ENCODE peak calls at places on chromosomes 2 and 18, in seven cellular contexts. P is left ventricle myocardium inferior; K is CD8-positive, alpha-beta T cell; B is GM12865; Y is ovary; J is adrenal gland; U is glutamatergic neuron. Q is an unnamed sample.

GRCh38 chr2:240638517-240639160 is 13.4 kb downstream of the GPR35 start:
- DNase-seq in P (peak), K (peak), B (no peak), Y (peak), J (no peak), U (no peak), Q (no peak)

GRCh38 chr2:53475320-53475719 is 292.3 kb upstream of the CHAC2 start:
- DNase-seq in P (no peak), K (no peak), B (no peak), Y (no peak), J (no peak), U (no peak), Q (no peak)

GRCh38 chr2:94956797-94957391 is 68.6 kb upstream of the MAL start:
- DNase-seq in P (no peak), K (no peak), B (peak), Y (no peak), J (peak), U (peak), Q (no peak)

GRCh38 chr2:191629001-191629453 is 48.9 kb upstream of the NABP1 start:
- DNase-seq in P (no peak), K (no peak), B (no peak), Y (no peak), J (no peak), U (no peak), Q (no peak)

GRCh38 chr2:157771234-157771633 is 104.9 kb downstream of the ACVR1 start:
- DNase-seq in P (no peak), K (no peak), B (no peak), Y (no peak), J (no peak), U (no peak), Q (no peak)

GRCh38 chr2:16487686-16488085 is 177.9 kb downstream of the CYRIA start:
- DNase-seq in P (no peak), K (no peak), B (peak), Y (no peak), J (peak), U (no peak), Q (no peak)

GRCh38 chr18:61771861-61772260 is 120.9 kb downstream of the RNF152 start:
- DNase-seq in P (no peak), K (no peak), B (peak), Y (no peak), J (no peak), U (no peak), Q (no peak)

GRCh38 chr2:227402321-227402720 is 14.6 kb upstream of the SCYGR1 start:
- DNase-seq in P (no peak), K (no peak), B (no peak), Y (no peak), J (no peak), U (no peak), Q (no peak)

GRCh38 chr2:179123272-179123662 is 73.3 kb upstream of the CCDC141 start:
- DNase-seq in P (no peak), K (no peak), B (no peak), Y (no peak), J (no peak), U (no peak), Q (no peak)

GRCh38 chr2:50395510-50396300 is 636.2 kb downstream of the NRXN1 start:
- DNase-seq in P (no peak), K (no peak), B (peak), Y (no peak), J (no peak), U (no peak), Q (no peak)

GRCh38 chr2:54866179-54866578 is 142.7 kb downstream of the EML6 start:
- DNase-seq in P (no peak), K (no peak), B (no peak), Y (no peak), J (no peak), U (no peak), Q (no peak)

GRCh38 chr2:148909114-148909513 is 34.1 kb downstream of the KIF5C start:
- DNase-seq in P (no peak), K (no peak), B (no peak), Y (no peak), J (peak), U (no peak), Q (no peak)

GRCh38 chr2:65458999-65459398 is 26.6 kb upstream of the SPRED2 start:
- DNase-seq in P (no peak), K (no peak), B (no peak), Y (no peak), J (no peak), U (no peak), Q (no peak)

GRCh38 chr2:122635649-122636496 is 880.4 kb downstream of the TSN start:
- DNase-seq in P (no peak), K (no peak), B (no peak), Y (no peak), J (no peak), U (no peak), Q (no peak)

GRCh38 chr2:127254386-127254981 is 34.4 kb upstream of the CYP27C1 start:
- DNase-seq in P (no peak), K (no peak), B (no peak), Y (no peak), J (no peak), U (no peak), Q (no peak)

GRCh38 chr18:21241224-21242131 is 554 bp upstream of the GREB1L start:
- DNase-seq in P (no peak), K (no peak), B (no peak), Y (peak), J (no peak), U (peak), Q (peak)

GRCh38 chr18:35334821-35335220 is 9.4 kb downstream of the ZNF24 start:
- DNase-seq in P (no peak), K (no peak), B (no peak), Y (no peak), J (no peak), U (no peak), Q (no peak)

GRCh38 chr2:45241061-45241561 is 231.9 kb upstream of the SIX2 start:
- DNase-seq in P (no peak), K (no peak), B (no peak), Y (no peak), J (no peak), U (no peak), Q (no peak)

GRCh38 chr2:74894261-74895030 is 60.5 kb downstream of the HK2 start:
- DNase-seq in P (no peak), K (no peak), B (no peak), Y (no peak), J (no peak), U (no peak), Q (no peak)

GRCh38 chr2:86603892-86604291 is 19.8 kb downstream of the RNF103 start:
- DNase-seq in P (no peak), K (no peak), B (no peak), Y (no peak), J (no peak), U (no peak), Q (no peak)

GRCh38 chr2:12321017-12321641 is 395.6 kb upstream of the TRIB2 start:
- DNase-seq in P (peak), K (no peak), B (no peak), Y (peak), J (peak), U (no peak), Q (no peak)

GRCh38 chr2:233799087-233799665 is 21.0 kb downstream of the MROH2A start:
- DNase-seq in P (no peak), K (peak), B (no peak), Y (no peak), J (no peak), U (no peak), Q (no peak)

GRCh38 chr2:237438082-237438925 is 24.3 kb upstream of the COL6A3 start:
- DNase-seq in P (no peak), K (no peak), B (peak), Y (no peak), J (no peak), U (no peak), Q (no peak)

GRCh38 chr2:112718862-112719370 is 1.9 kb upstream of the NT5DC4 start:
- DNase-seq in P (no peak), K (no peak), B (no peak), Y (no peak), J (no peak), U (no peak), Q (no peak)

GRCh38 chr2:181682795-181683517 is 2.6 kb upstream of the NEUROD1 start:
- DNase-seq in P (no peak), K (no peak), B (no peak), Y (no peak), J (no peak), U (peak), Q (no peak)

GRCh38 chr2:42961385-42961800 is 169.0 kb upstream of the HAAO start:
- DNase-seq in P (peak), K (no peak), B (no peak), Y (peak), J (peak), U (no peak), Q (no peak)

GRCh38 chr2:177721087-177721486 is 328.5 kb downstream of the AGPS start:
- DNase-seq in P (no peak), K (no peak), B (no peak), Y (no peak), J (no peak), U (no peak), Q (no peak)

GRCh38 chr2:220787251-220787650 is 784.9 kb downstream of the EPHA4 start:
- DNase-seq in P (no peak), K (no peak), B (no peak), Y (no peak), J (no peak), U (no peak), Q (no peak)

GRCh38 chr2:20145497-20146193 is 79.3 kb downstream of the SDC1 start:
- DNase-seq in P (no peak), K (no peak), B (peak), Y (no peak), J (no peak), U (no peak), Q (no peak)

GRCh38 chr2:230870544-230871360 is 6.0 kb downstream of the ITM2C start:
- DNase-seq in P (no peak), K (no peak), B (no peak), Y (no peak), J (no peak), U (no peak), Q (no peak)

GRCh38 chr2:219775506-219775905 is 148.1 kb downstream of the SLC4A3 start:
- DNase-seq in P (no peak), K (no peak), B (no peak), Y (no peak), J (no peak), U (no peak), Q (no peak)

GRCh38 chr2:204260906-204261305 is 284.4 kb upstream of the PARD3B start:
- DNase-seq in P (no peak), K (no peak), B (no peak), Y (no peak), J (no peak), U (no peak), Q (peak)

GRCh38 chr18:63451774-63452173 is 25.0 kb upstream of the SERPINB5 start:
- DNase-seq in P (no peak), K (no peak), B (no peak), Y (no peak), J (no peak), U (no peak), Q (no peak)

GRCh38 chr2:233063269-233063975 is 3.3 kb downstream of the INPP5D start:
- DNase-seq in P (no peak), K (no peak), B (peak), Y (no peak), J (no peak), U (no peak), Q (no peak)

GRCh38 chr18:8933714-8934284 is 168.7 kb upstream of the NDUFV2 start:
- DNase-seq in P (no peak), K (no peak), B (no peak), Y (no peak), J (no peak), U (no peak), Q (no peak)

GRCh38 chr2:121903037-121903689 is 147.7 kb downstream of the TSN start:
- DNase-seq in P (peak), K (no peak), B (no peak), Y (no peak), J (no peak), U (no peak), Q (no peak)

DNA sequence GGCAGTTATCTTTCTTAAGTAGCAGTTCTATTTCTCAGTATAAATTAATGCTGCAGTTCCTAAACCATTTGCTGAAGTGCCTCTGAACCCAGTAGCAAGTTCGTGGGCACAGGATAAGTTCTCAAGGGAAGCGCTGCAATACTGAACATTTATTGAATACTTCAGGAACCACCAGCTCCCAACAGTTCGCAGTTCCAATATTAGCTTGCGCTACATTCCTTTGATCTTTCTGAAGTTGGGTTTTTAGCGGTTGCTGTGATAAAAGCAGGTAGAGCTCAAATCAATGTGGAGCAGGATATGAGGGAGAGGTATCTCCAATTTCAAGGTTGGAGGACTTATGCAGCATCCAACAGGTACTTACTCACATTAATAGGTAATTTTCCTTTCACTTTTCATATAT is 33.7 kb downstream of the PDCL3 start:
- DNase-seq in P (no peak), K (no peak), B (no peak), Y (no peak), J (no peak), U (no peak), Q (no peak)
- TF ChIP-seq CTCF in P (no peak), K (no peak), B (no peak), Y (no peak), J (no peak), U (no peak), Q (no peak)

GRCh38 chr2:143504397-143504796 is 375.2 kb downstream of the ARHGAP15 start:
- DNase-seq in P (no peak), K (no peak), B (no peak), Y (no peak), J (no peak), U (no peak), Q (no peak)

GRCh38 chr2:143503280-143503679 is 374.1 kb downstream of the ARHGAP15 start:
- DNase-seq in P (no peak), K (no peak), B (no peak), Y (no peak), J (no peak), U (no peak), Q (no peak)

GRCh38 chr2:143505542-143505941 is 376.3 kb downstream of the ARHGAP15 start:
- DNase-seq in P (no peak), K (no peak), B (no peak), Y (no peak), J (no peak), U (no peak), Q (no peak)

DNA sequence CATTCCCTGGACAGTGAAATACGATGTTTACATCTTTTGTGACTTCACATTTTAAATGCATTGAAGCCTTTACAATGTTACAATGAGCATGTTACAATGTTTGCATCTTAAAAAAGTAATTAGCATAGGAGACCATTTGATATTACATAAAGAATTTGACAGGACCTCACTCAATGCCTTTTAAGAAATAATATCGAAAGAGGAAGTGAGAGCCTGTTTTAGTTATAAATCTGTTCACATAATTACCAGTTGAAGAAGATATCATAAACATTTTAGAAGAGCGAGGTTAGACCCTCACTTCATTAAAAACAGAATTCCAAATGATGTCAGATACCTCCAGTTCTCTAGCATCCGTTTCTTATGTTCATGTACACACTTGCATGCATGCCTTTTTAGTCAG is 372.0 kb downstream of the ARHGAP15 start:
- DNase-seq in P (no peak), K (no peak), B (no peak), Y (no peak), J (no peak), U (no peak), Q (no peak)
- TF ChIP-seq CTCF in P (no peak), K (no peak), B (no peak), Y (no peak), J (no peak), U (no peak), Q (no peak)

DNA sequence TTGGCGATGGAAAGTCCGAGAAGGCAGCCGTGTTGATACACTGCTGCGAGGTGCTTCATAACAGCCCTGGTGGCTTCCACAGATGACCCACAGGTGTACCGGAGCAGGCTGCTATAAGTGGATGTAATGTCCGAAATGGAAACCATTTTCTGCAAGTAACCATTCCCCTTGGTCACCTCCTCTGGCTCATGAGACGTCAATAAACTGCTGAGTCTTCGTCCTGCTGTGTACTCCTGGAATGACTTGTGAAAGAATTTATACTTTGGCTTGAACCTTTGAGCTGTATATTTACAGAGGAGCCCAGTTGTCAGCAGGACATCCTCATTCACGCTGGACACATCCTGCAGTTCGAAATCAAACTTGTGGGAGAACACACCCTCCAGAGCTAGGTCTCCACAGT is 14.4 kb downstream of the NLRC4 start:
- DNase-seq in P (no peak), K (no peak), B (no peak), Y (no peak), J (no peak), U (no peak), Q (no peak)
- TF ChIP-seq CTCF in P (no peak), K (no peak), B (no peak), Y (no peak), J (no peak), U (no peak), Q (no peak)

GRCh38 chr2:241703128-241703604 is 1.3 kb downstream of the ING5 start:
- DNase-seq in P (no peak), K (no peak), B (no peak), Y (peak), J (peak), U (no peak), Q (no peak)
- TF ChIP-seq CTCF in P (no peak), K (no peak), B (no peak), Y (no peak), J (no peak), U (no peak), Q (no peak)